ENCODE peak calls at places on chromosomes 16 and 17, in four cellular contexts. One of them, this sample, is unnamed.
A peak's percentile ranks its signal among the peaks of the same experiment; 100 is the strongest.

GRCh38 chr16:52114414-52114813 is 432.5 kb downstream of the TOX3 start:
- DNase-seq in left colon: no peak
- DNase-seq in ACHN: peak; percentile 32
- DNase-seq in fibroblast of lung: peak; percentile 8
- DNase-seq in this sample: no peak

GRCh38 chr16:86383488-86384262 is 126.7 kb upstream of the FOXF1 start:
- DNase-seq in left colon: no peak
- DNase-seq in ACHN: peak; percentile 29
- DNase-seq in fibroblast of lung: peak; percentile 93
- DNase-seq in this sample: no peak

GRCh38 chr17:61309857-61310256 is 89.8 kb upstream of the TBX2 start:
- DNase-seq in left colon: no peak
- DNase-seq in ACHN: no peak
- DNase-seq in fibroblast of lung: peak; percentile 92
- DNase-seq in this sample: no peak

GRCh38 chr17:35543856-35544255 is 6.4 kb upstream of the SLFN12L start:
- DNase-seq in left colon: no peak
- DNase-seq in ACHN: no peak
- DNase-seq in fibroblast of lung: no peak
- DNase-seq in this sample: no peak

GRCh38 chr17:50064253-50064991 is 8.5 kb downstream of the ITGA3 start:
- DNase-seq in left colon: no peak
- DNase-seq in ACHN: peak; percentile 96
- DNase-seq in fibroblast of lung: peak; percentile 97
- DNase-seq in this sample: peak; percentile 77

GRCh38 chr17:17089796-17090641 is 47.8 kb downstream of the MPRIP start:
- DNase-seq in left colon: peak; percentile 45
- DNase-seq in ACHN: no peak
- DNase-seq in fibroblast of lung: no peak
- DNase-seq in this sample: no peak

GRCh38 chr16:86676216-86676800 is 98.0 kb downstream of the FOXL1 start:
- DNase-seq in left colon: no peak
- DNase-seq in ACHN: no peak
- DNase-seq in fibroblast of lung: peak; percentile 88
- DNase-seq in this sample: no peak

GRCh38 chr16:89035013-89035697 is 58.1 kb upstream of the CBFA2T3 start:
- DNase-seq in left colon: no peak
- DNase-seq in ACHN: no peak
- DNase-seq in fibroblast of lung: no peak
- DNase-seq in this sample: no peak

GRCh38 chr17:28712037-28712704 is 483 bp upstream of the PROCA1 start:
- DNase-seq in left colon: no peak
- DNase-seq in ACHN: no peak
- DNase-seq in fibroblast of lung: no peak
- DNase-seq in this sample: peak; percentile 73

GRCh38 chr16:57757326-57757786 is 21.8 kb downstream of the KATNB1 start:
- DNase-seq in left colon: peak; percentile 78
- DNase-seq in ACHN: peak; percentile 88
- DNase-seq in fibroblast of lung: peak; percentile 60
- DNase-seq in this sample: peak; percentile 97

GRCh38 chr17:48505788-48506187 is 25.0 kb downstream of the HOXB1 start:
- DNase-seq in left colon: no peak
- DNase-seq in ACHN: peak; percentile 75
- DNase-seq in fibroblast of lung: peak; percentile 92
- DNase-seq in this sample: no peak

GRCh38 chr16:76857402-76857801 is 333.6 kb upstream of the MON1B start:
- DNase-seq in left colon: no peak
- DNase-seq in ACHN: no peak
- DNase-seq in fibroblast of lung: no peak
- DNase-seq in this sample: no peak

GRCh38 chr17:58046230-58047094 is 36.8 kb upstream of the DYNLL2 start:
- DNase-seq in left colon: no peak
- DNase-seq in ACHN: no peak
- DNase-seq in fibroblast of lung: no peak
- DNase-seq in this sample: no peak

GRCh38 chr16:4350365-4350786 is 745 bp downstream of the PAM16 start:
- DNase-seq in left colon: no peak
- DNase-seq in ACHN: no peak
- DNase-seq in fibroblast of lung: no peak
- DNase-seq in this sample: no peak

GRCh38 chr16:56423584-56424403 is 1.6 kb downstream of the AMFR start:
- DNase-seq in left colon: no peak
- DNase-seq in ACHN: peak; percentile 13
- DNase-seq in fibroblast of lung: no peak
- DNase-seq in this sample: no peak

GRCh38 chr17:71168083-71168741 is 952.6 kb upstream of the SOX9 start:
- DNase-seq in left colon: no peak
- DNase-seq in ACHN: no peak
- DNase-seq in fibroblast of lung: no peak
- DNase-seq in this sample: no peak

GRCh38 chr17:82091264-82092066 is 6.6 kb downstream of the FASN start:
- DNase-seq in left colon: no peak
- DNase-seq in ACHN: no peak
- DNase-seq in fibroblast of lung: no peak
- DNase-seq in this sample: peak; percentile 75

GRCh38 chr17:21375757-21376584 is at the start of gene KCNJ12:
- DNase-seq in left colon: no peak
- DNase-seq in ACHN: peak; percentile 17
- DNase-seq in fibroblast of lung: peak; percentile 26
- DNase-seq in this sample: peak; percentile 74

GRCh38 chr17:52383493-52384100 is 225.1 kb upstream of the CA10 start:
- DNase-seq in left colon: peak; percentile 54
- DNase-seq in ACHN: peak; percentile 71
- DNase-seq in fibroblast of lung: peak; percentile 2
- DNase-seq in this sample: no peak

GRCh38 chr17:30716461-30717289 is 107.8 kb downstream of the CRLF3 start:
- DNase-seq in left colon: peak; percentile 18
- DNase-seq in ACHN: peak; percentile 39
- DNase-seq in fibroblast of lung: no peak
- DNase-seq in this sample: peak; percentile 30

GRCh38 chr17:54900457-54901229 is at the start of gene TOM1L1:
- DNase-seq in left colon: peak; percentile 86
- DNase-seq in ACHN: peak; percentile 93
- DNase-seq in fibroblast of lung: peak; percentile 67
- DNase-seq in this sample: peak; percentile 83

GRCh38 chr16:3530371-3530914 is 29.6 kb downstream of the CLUAP1 start:
- DNase-seq in left colon: no peak
- DNase-seq in ACHN: no peak
- DNase-seq in fibroblast of lung: no peak
- DNase-seq in this sample: no peak

GRCh38 chr17:42113293-42114069 is 967 bp upstream of the DHX58 start:
- DNase-seq in left colon: no peak
- DNase-seq in ACHN: no peak
- DNase-seq in fibroblast of lung: no peak
- DNase-seq in this sample: no peak

GRCh38 chr16:3651461-3652372 is 2.8 kb upstream of the DNASE1 start:
- DNase-seq in left colon: no peak
- DNase-seq in ACHN: no peak
- DNase-seq in fibroblast of lung: no peak
- DNase-seq in this sample: peak; percentile 58

GRCh38 chr17:77887464-77888241 is 70.8 kb upstream of the TNRC6C start:
- DNase-seq in left colon: peak; percentile 72
- DNase-seq in ACHN: peak; percentile 48
- DNase-seq in fibroblast of lung: peak; percentile 79
- DNase-seq in this sample: peak; percentile 87

GRCh38 chr16:799111-799947 is 1.2 kb downstream of the GNG13 start:
- DNase-seq in left colon: no peak
- DNase-seq in ACHN: no peak
- DNase-seq in fibroblast of lung: no peak
- DNase-seq in this sample: no peak

GRCh38 chr17:37220609-37220953 is 155.2 kb upstream of the C17orf78 start:
- DNase-seq in left colon: no peak
- DNase-seq in ACHN: no peak
- DNase-seq in fibroblast of lung: no peak
- DNase-seq in this sample: no peak

GRCh38 chr16:87276091-87276561 is 41.1 kb downstream of the C16orf95 start:
- DNase-seq in left colon: no peak
- DNase-seq in ACHN: no peak
- DNase-seq in fibroblast of lung: no peak
- DNase-seq in this sample: no peak

GRCh38 chr16:81634380-81635121 is 144.5 kb upstream of the PLCG2 start:
- DNase-seq in left colon: no peak
- DNase-seq in ACHN: no peak
- DNase-seq in fibroblast of lung: peak; percentile 74
- DNase-seq in this sample: no peak

GRCh38 chr16:63904930-63905329 is 1216.9 kb downstream of the CDH11 start:
- DNase-seq in left colon: no peak
- DNase-seq in ACHN: no peak
- DNase-seq in fibroblast of lung: no peak
- DNase-seq in this sample: peak; percentile 37

This sample was measured in left lung.